ENCODE peak calls at places on chromosomes 6 and 20, in five cellular contexts. D is neural progenitor cell, G is fibroblast of lung, H is brain microvascular endothelial cell, R is DND-41. B is an unnamed sample.

GRCh38 chr6:15363523-15364400 is 117.9 kb downstream of the JARID2 start:
- DNase-seq in H (no peak), G (no peak), D (no peak), R (no peak), B (no peak)

GRCh38 chr6:3013486-3013885 is 13.8 kb downstream of the NQO2 start:
- DNase-seq in R (peak; percentile 26), D (no peak), H (peak; percentile 29), G (peak; percentile 57), B (no peak)

GRCh38 chr6:168725821-168726220 is 284.8 kb downstream of the SMOC2 start:
- DNase-seq in G (no peak), R (no peak), D (no peak), H (no peak), B (no peak)

GRCh38 chr6:63418741-63419140 is 99.0 kb upstream of the LGSN start:
- DNase-seq in G (no peak), H (no peak), D (peak; percentile 6), R (no peak), B (no peak)

GRCh38 chr20:51237278-51237677 is 214.4 kb upstream of the KCNG1 start:
- DNase-seq in D (no peak), H (peak; percentile 15), G (no peak), R (no peak), B (peak; percentile 24)

GRCh38 chr6:14459315-14459714 is 341.7 kb downstream of the CD83 start:
- DNase-seq in D (no peak), H (no peak), R (no peak), G (peak; percentile 39), B (peak; percentile 56)

GRCh38 chr20:49905415-49906091 is 9.8 kb downstream of the SPATA2 start:
- DNase-seq in R (no peak), G (no peak), H (no peak), D (no peak), B (no peak)

GRCh38 chr20:48595495-48596475 is 232.0 kb downstream of the PREX1 start:
- DNase-seq in D (no peak), H (no peak), G (no peak), R (no peak), B (no peak)

GRCh38 chr6:39153766-39154397 is 38.9 kb upstream of the SAYSD1 start:
- DNase-seq in D (no peak), G (no peak), H (no peak), R (no peak), B (no peak)

DNA sequence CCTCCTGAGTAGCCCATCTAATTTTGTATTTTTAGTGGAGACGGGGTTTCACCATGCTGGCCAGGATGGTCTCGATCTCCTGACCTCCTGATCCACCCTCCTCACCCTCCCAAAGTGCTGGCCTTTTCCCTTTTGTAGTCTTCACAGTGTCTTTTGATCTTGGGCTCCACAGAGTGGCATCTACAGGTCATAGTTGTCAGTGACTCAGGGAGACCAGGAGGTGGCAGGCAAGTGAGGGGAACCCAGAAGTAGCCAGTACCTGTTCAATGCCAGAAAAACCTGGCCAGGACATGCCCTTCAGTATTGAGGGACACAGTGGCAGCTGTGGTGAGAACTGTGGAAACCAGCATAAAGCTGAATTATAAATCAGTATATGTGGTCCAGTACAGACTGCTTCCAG is 19.6 kb downstream of the RPP21 start:
- DNase-seq in G (no peak), H (no peak), R (no peak), D (peak; percentile 10), B (no peak)
- TF ChIP-seq CTCF in G (no peak), H (no peak), R (peak; percentile 20), D (peak; percentile 9), B (no peak)

DNA sequence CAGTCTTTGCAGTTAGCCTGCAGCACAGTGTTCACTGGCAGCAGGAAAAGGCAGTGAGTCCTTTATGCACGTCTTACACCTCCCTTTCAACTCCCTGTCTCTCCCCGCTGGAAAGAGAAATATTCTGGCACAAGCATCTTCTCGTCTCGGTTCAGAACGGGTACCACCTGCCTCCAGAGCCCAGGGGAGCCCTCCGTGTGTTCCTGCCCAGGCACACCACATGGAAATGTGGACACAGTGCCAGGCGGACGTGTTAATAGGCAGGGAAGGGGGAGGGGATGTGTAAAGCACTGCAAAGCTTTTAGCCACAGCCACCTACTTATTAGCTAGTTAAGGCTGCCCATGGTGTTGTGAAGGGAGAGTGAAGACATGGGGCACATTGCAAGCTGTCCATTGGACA is 219.7 kb downstream of the FARS2 start:
- DNase-seq in R (no peak), G (no peak), D (peak; percentile 23), H (no peak), B (no peak)
- H3K4me3 ChIP-seq in R (no peak overlapping the region), G (no peak overlapping the region), D (no peak overlapping the region), H (no peak overlapping the region), B (peak overlapping the region; percentile 13)

DNA sequence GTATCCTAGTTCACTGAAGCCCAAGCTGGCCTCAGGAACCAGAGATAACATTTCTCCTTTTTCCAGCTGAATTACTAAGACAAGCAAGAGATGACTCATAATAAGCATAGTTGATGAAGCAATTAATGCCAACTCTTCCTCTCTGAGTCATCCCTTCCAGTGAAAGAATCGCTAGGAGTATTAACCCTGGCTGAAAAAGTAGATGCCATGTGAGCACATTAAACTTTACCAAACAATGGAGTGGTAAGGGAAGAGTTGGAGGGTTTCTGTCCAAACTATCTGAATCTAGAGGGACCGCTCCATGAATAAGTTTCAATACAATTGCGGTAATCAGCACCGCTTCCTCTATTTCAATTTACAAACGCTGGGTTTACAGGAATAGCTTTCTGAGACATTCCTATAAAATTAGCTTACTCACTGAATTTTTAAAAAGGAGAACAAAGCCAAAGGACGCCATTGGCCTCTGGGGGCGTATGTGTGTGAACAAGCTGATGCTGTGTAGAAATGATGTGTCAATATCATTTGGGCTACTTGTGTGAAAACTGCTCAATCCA is 48.3 kb downstream of the ATXN1 start:
- DNase-seq in R (no peak), D (no peak), G (peak; percentile 94), H (peak; percentile 83), B (peak; percentile 97)
- TF ChIP-seq CTCF in R (no peak), D (peak; percentile 11), G (peak; percentile 17), H (peak; percentile 68), B (peak; percentile 55)

GRCh38 chr20:33556237-33556636 is 66.3 kb downstream of the CBFA2T2 start:
- DNase-seq in R (no peak), D (no peak), H (no peak), G (no peak), B (no peak)

GRCh38 chr20:33555755-33556154 is 65.9 kb downstream of the CBFA2T2 start:
- DNase-seq in H (no peak), G (no peak), D (no peak), R (no peak), B (no peak)

GRCh38 chr20:33551778-33552177 is 61.9 kb downstream of the CBFA2T2 start:
- DNase-seq in H (no peak), D (no peak), R (no peak), G (peak; percentile 69), B (peak; percentile 59)

GRCh38 chr20:33552519-33552918 is 62.6 kb downstream of the CBFA2T2 start:
- DNase-seq in H (no peak), D (no peak), R (no peak), G (no peak), B (no peak)

DNA sequence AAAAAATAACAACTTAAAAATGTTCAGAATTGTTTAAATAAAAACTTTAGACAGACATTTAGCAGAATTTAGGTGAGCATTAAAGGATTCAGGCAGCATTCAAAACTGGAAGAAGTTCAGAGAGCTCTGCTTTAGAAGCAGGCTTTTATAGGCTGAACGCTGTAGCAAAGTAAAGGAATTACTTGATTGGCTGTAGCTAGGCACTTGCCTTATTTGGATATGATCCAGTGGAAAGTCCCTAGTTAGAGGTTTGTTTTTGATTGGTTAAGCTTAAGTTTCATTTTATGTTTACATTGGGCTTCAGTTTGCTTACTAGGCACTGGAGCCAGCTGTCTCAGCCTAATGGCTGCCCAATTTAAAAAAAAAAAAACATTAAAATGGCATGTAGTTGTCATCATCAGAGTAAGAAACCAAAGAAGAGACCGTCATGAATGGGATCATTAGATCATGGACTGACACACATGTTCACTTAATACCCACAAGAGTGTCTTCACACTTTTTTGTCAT is 65.1 kb downstream of the CBFA2T2 start:
- DNase-seq in G (peak; percentile 94), R (peak; percentile 29), H (peak; percentile 79), D (peak; percentile 33), B (peak; percentile 93)
- H3K4me3 ChIP-seq in G (no peak overlapping the region), R (no peak overlapping the region), H (no peak overlapping the region), D (no peak overlapping the region), B (no peak overlapping the region)

B was measured in fibroblast of the aortic adventitia.